ENCODE peak calls at places on chromosomes 11 and 22, in five cellular contexts. C is activated CD8-positive, alpha-beta T cell treated with anti-CD3 and anti-CD28 coated beads, Interleukin-2, amount 10 ng/mL, durations not matched to agents 7 days and 5 days; L is upper lobe of left lung; G is CD8-positive, alpha-beta T cell; M is GM12878. Q is an unnamed sample.

GRCh38 chr11:72429626-72430025 is 4.7 kb downstream of the CLPB start:
- ATAC-seq in C (no peak), L (no peak), G (no peak), M (no peak), Q (no peak)

GRCh38 chr11:27926056-27926455 is 181.9 kb downstream of the KIF18A start:
- ATAC-seq in C (no peak), L (no peak), G (no peak), M (no peak), Q (no peak)

GRCh38 chr11:14677146-14677545 is 33.5 kb downstream of the PDE3B start:
- ATAC-seq in C (no peak), L (no peak), G (no peak), M (no peak), Q (no peak)

GRCh38 chr11:57475671-57476222 is 15.4 kb downstream of the RTN4RL2 start:
- ATAC-seq in C (no peak), L (no peak), G (no peak), M (peak), Q (no peak)

GRCh38 chr22:21014202-21015050 is 539 bp upstream of the P2RX6 start:
- ATAC-seq in C (peak), L (peak), G (peak), M (peak), Q (peak)

GRCh38 chr11:128796275-128796674 is 70.8 kb downstream of the KCNJ1 start:
- ATAC-seq in C (no peak), L (no peak), G (no peak), M (peak), Q (peak)

GRCh38 chr11:135008001-135008405 is 596.0 kb upstream of the B3GAT1 start:
- ATAC-seq in C (no peak), L (no peak), G (no peak), M (no peak), Q (no peak)

GRCh38 chr11:1481483-1481825 is 5.1 kb downstream of the MOB2 start:
- ATAC-seq in C (no peak), L (no peak), G (no peak), M (no peak), Q (no peak)